ENCODE peak calls at places on chromosomes 11 and 22, in five cellular contexts. Z is A549, Y is K562, Q is H1, D is GM12878. F is an unnamed sample.

GRCh38 chr22:23240639-23241389 is 60.5 kb downstream of the BCR start:
- DNase-seq in Y (peak), Z (peak), Q (no peak), D (no peak), F (no peak)

GRCh38 chr11:11894486-11894885 is 52.7 kb downstream of the USP47 start:
- DNase-seq in Q (no peak), Y (no peak), D (no peak), Z (no peak), F (peak)

GRCh38 chr11:2208691-2209369 is 37.2 kb upstream of the TH start:
- DNase-seq in Z (no peak), Y (no peak), D (no peak), Q (no peak), F (no peak)

GRCh38 chr11:18172686-18173085 is at the start of gene MRGPRX4:
- DNase-seq in Q (no peak), D (no peak), Z (no peak), Y (no peak), F (no peak)

GRCh38 chr11:110565690-110566336 is 136.1 kb downstream of the FDX1 start:
- DNase-seq in Y (no peak), D (no peak), Q (no peak), Z (no peak), F (no peak)

GRCh38 chr11:2681408-2682145 is 18.2 kb downstream of the KCNQ1OT1 start:
- DNase-seq in Q (no peak), Y (no peak), D (no peak), Z (no peak), F (no peak)

GRCh38 chr22:27212617-27213177 is 555.3 kb downstream of the MIAT start:
- DNase-seq in Q (no peak), Y (no peak), Z (peak), D (no peak), F (peak)

GRCh38 chr11:85694385-85694980 is 8.5 kb upstream of the CCDC89 start:
- DNase-seq in Z (peak), D (no peak), Y (no peak), Q (no peak), F (peak)

GRCh38 chr11:88359529-88359928 is 22.0 kb upstream of the CTSC start:
- DNase-seq in Z (no peak), Q (no peak), Y (no peak), D (peak), F (no peak)

GRCh38 chr11:11535611-11536010 is 86.2 kb downstream of the GALNT18 start:
- DNase-seq in Z (no peak), D (no peak), Y (no peak), Q (no peak), F (no peak)

GRCh38 chr11:28517621-28518020 is 409.4 kb downstream of the METTL15 start:
- DNase-seq in Y (no peak), D (no peak), Q (no peak), Z (no peak), F (no peak)

GRCh38 chr11:19906126-19906525 is 193.5 kb downstream of the NAV2 start:
- DNase-seq in Q (no peak), D (no peak), Z (no peak), Y (peak), F (no peak)

GRCh38 chr11:43920598-43921419 is 21.6 kb upstream of the C11orf96 start:
- DNase-seq in Y (peak), Q (no peak), Z (peak), D (no peak), F (peak)

GRCh38 chr11:70034740-70035365 is 43.3 kb upstream of the ANO1 start:
- DNase-seq in D (no peak), Q (no peak), Z (no peak), Y (no peak), F (no peak)

GRCh38 chr22:43711681-43712080 is 100.4 kb downstream of the EFCAB6 start:
- DNase-seq in Y (no peak), D (no peak), Q (no peak), Z (no peak), F (no peak)

GRCh38 chr22:22916215-22916951 is 28.8 kb downstream of the IGLL5 start:
- DNase-seq in Y (peak), D (no peak), Z (no peak), Q (no peak), F (no peak)

GRCh38 chr11:73875840-73876239 is 806 bp downstream of the COA4 start:
- DNase-seq in Z (no peak), D (no peak), Y (no peak), Q (no peak), F (no peak)

GRCh38 chr11:118615282-118615979 is 8.0 kb downstream of the PHLDB1 start:
- DNase-seq in Q (peak), Y (no peak), Z (no peak), D (no peak), F (no peak)

GRCh38 chr11:112968988-112969714 is 7.9 kb downstream of the NCAM1 start:
- DNase-seq in D (no peak), Z (no peak), Q (no peak), Y (no peak), F (no peak)

GRCh38 chr11:556175-556699 is 4.3 kb downstream of the LMNTD2 start:
- DNase-seq in D (no peak), Z (no peak), Q (no peak), Y (no peak), F (no peak)

GRCh38 chr22:25806579-25806978 is 64.6 kb downstream of the MYO18B start:
- DNase-seq in Y (no peak), D (no peak), Z (no peak), Q (no peak), F (no peak)

GRCh38 chr11:94125408-94126120 is 3.1 kb upstream of the PANX1 start:
- DNase-seq in Q (no peak), D (no peak), Z (no peak), Y (no peak), F (no peak)

GRCh38 chr11:35927730-35928129 is 16.1 kb upstream of the LDLRAD3 start:
- DNase-seq in Z (peak), D (no peak), Y (no peak), Q (no peak), F (peak)

GRCh38 chr11:79481795-79482194 is 41.0 kb upstream of the TENM4 start:
- DNase-seq in Y (no peak), Z (no peak), D (peak), Q (no peak), F (no peak)

GRCh38 chr11:16293204-16293681 is 63.1 kb downstream of the SOX6 start:
- DNase-seq in Z (no peak), Y (no peak), Q (no peak), D (no peak), F (peak)

GRCh38 chr11:68468217-68468828 is 7.8 kb downstream of the PPP6R3 start:
- DNase-seq in Y (no peak), Z (no peak), Q (no peak), D (no peak), F (no peak)

GRCh38 chr22:39466228-39467006 is 9.6 kb downstream of the MGAT3 start:
- DNase-seq in Y (peak), D (no peak), Q (no peak), Z (no peak), F (no peak)

GRCh38 chr11:64536997-64537396 is 54.0 kb upstream of the SLC22A12 start:
- DNase-seq in Y (no peak), Z (no peak), D (no peak), Q (no peak), F (no peak)

GRCh38 chr11:132352497-132352896 is 982.1 kb downstream of the NTM start:
- DNase-seq in Z (no peak), Y (no peak), D (no peak), Q (no peak), F (no peak)

GRCh38 chr11:63840356-63841060 is 1.6 kb downstream of the MARK2 start:
- DNase-seq in D (no peak), Z (no peak), Y (no peak), Q (no peak), F (no peak)

GRCh38 chr22:25028841-25029141 is 76.3 kb downstream of the KIAA1671 start:
- DNase-seq in Q (no peak), Z (no peak), Y (no peak), D (no peak), F (no peak)

GRCh38 chr11:67646535-67647336 is 3.8 kb downstream of the ACY3 start:
- DNase-seq in Q (no peak), Z (no peak), Y (no peak), D (peak), F (no peak)

GRCh38 chr11:645536-645935 is 8.5 kb downstream of the DRD4 start:
- DNase-seq in Z (no peak), Q (no peak), D (no peak), Y (peak), F (no peak)

GRCh38 chr11:95904009-95904650 is 19.8 kb downstream of the MTMR2 start:
- DNase-seq in D (no peak), Q (no peak), Y (no peak), Z (no peak), F (no peak)

GRCh38 chr22:25564979-25565677 is 653 bp downstream of the GRK3 start:
- DNase-seq in Y (no peak), Z (peak), D (no peak), Q (peak), F (no peak)

GRCh38 chr11:1619449-1619848 is 2.5 kb downstream of the KRTAP5-4 start:
- DNase-seq in D (no peak), Q (no peak), Y (no peak), Z (no peak), F (peak)

GRCh38 chr11:63978551-63979235 is 4.3 kb downstream of the COX8A start:
- DNase-seq in Z (no peak), Q (no peak), Y (no peak), D (no peak), F (no peak)

GRCh38 chr22:37681556-37682049 is 4.5 kb upstream of the NOL12 start:
- DNase-seq in Y (peak), D (no peak), Z (no peak), Q (no peak), F (peak)

GRCh38 chr11:34345991-34346480 is 11.8 kb downstream of the ABTB2 start:
- DNase-seq in Y (no peak), D (no peak), Z (no peak), Q (no peak), F (peak)
- TF ChIP-seq RFX5 in Y (no peak), D (no peak), Z (no peak), Q (no peak), F (no peak)

DNA sequence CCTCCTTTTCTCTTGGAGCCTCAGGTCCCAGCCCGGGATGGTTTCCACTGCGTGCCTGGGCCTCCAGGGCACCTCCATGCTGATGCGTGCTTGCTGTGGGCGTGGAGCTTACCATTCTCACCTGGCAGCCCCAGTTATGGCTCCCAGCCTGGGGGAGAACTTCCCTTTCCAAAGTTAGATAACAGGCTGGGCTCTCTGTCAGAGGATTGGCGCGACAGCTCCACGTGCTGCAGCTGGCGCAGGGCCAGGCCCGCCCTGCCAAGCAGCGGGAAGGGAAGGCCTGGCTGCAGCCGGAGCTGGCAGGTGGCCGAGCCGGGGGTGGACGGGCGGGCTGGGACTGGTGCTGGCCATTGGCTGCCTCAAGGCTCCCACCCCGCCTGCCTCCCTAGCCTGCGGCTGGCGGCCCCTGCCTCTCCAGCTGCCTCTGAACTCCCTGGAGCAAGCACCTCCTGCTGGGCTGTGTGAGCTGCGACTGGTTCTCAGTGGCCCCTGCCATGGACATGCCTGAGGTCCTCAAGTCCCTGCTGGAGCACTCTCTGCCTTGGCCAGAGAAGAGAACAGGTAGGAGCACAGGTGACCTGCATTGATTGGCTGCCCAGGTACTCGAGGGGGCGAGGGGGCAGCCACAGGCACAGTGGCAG is 14.6 kb upstream of the TEF start:
- DNase-seq in Z (peak), Y (peak), D (no peak), Q (no peak), F (peak)
- TF ChIP-seq POLR2A in Z (no peak), Y (no peak), D (no peak), Q (no peak), F (no peak)

GRCh38 chr11:76763573-76764348 is 19.4 kb upstream of the TSKU start:
- DNase-seq in Q (no peak), Z (no peak), D (no peak), Y (no peak), F (peak)

GRCh38 chr11:76764941-76765340 is 18.2 kb upstream of the TSKU start:
- DNase-seq in Y (no peak), D (no peak), Q (no peak), Z (no peak), F (no peak)

GRCh38 chr11:76765863-76766350 is 17.2 kb upstream of the TSKU start:
- DNase-seq in D (no peak), Y (no peak), Q (no peak), Z (no peak), F (peak)

GRCh38 chr11:76761959-76762358 is 21.2 kb upstream of the TSKU start:
- DNase-seq in Q (no peak), Z (no peak), Y (no peak), D (no peak), F (no peak)

DNA sequence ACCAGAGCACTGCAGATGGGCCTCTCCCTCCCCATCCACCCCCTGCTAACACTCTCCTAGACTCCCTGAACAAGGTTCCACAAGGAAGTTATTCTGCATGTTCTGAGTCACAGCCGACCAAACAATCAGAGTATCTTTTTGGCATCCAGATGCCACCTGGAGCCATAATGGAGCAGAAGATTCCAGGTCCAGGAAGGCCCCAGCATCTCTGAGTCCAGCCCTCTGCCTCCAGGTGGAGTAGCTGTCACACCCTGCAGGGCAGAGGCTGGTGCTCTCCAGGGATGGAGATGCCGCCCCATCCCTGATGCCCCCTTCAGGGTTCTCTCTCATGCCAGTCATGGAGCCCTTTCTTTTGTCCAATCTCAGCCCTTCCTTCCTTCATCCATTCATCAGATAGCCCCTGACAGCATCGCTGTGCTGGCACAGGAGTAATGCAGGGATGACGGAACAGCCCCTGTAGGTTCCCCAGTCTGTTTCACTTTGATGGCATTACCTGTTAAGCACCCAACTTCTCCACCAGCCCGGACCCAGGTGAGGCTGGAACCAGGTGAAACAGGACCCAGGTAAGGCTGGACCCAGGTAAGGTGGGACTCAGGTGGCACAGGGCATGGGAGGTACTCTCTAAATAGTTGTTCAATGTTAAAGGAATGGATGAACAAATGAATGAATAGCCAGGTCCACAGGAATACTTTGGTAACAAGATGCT is 20.1 kb upstream of the TSKU start:
- DNase-seq in Q (no peak), Z (no peak), Y (no peak), D (no peak), F (no peak)
- TF ChIP-seq RFX5 in Q (no peak), Z (no peak), Y (no peak), D (no peak), F (no peak)

GRCh38 chr22:20918663-20919220 is 1.5 kb downstream of the CRKL start:
- DNase-seq in Q (no peak), Y (peak), Z (peak), D (no peak), F (no peak)

GRCh38 chr22:20920881-20921203 is 3.6 kb downstream of the CRKL start:
- DNase-seq in Y (no peak), Q (no peak), D (no peak), Z (no peak), F (no peak)

GRCh38 chr22:20912494-20912893 is 4.7 kb upstream of the CRKL start:
- DNase-seq in Q (no peak), D (no peak), Y (no peak), Z (no peak), F (no peak)

GRCh38 chr22:20919718-20920117 is 2.5 kb downstream of the CRKL start:
- DNase-seq in Z (no peak), Y (no peak), D (no peak), Q (no peak), F (no peak)

GRCh38 chr22:20916916-20917810 is at the start of gene CRKL:
- DNase-seq in Z (peak), Y (peak), Q (peak), D (peak), F (peak)
- TF ChIP-seq POLR2A in Z (peak), Y (no peak), Q (peak), D (peak), F (no peak)

GRCh38 chr11:126561327-126561893 is 205.9 kb downstream of the ST3GAL4 start:
- DNase-seq in D (no peak), Y (peak), Z (no peak), Q (peak), F (peak)
- TF ChIP-seq RFX5 in D (no peak), Y (no peak), Z (no peak), Q (no peak), F (no peak)

GRCh38 chr11:104164028-104164520 is at the start of gene PDGFD:
- DNase-seq in Q (peak), D (no peak), Z (peak), Y (no peak), F (peak)
- TF ChIP-seq POLR2A in Q (peak), D (no peak), Z (peak), Y (no peak), F (no peak)

GRCh38 chr11:45920531-45921477 is 1.7 kb upstream of the LARGE2 start:
- DNase-seq in D (no peak), Z (no peak), Q (no peak), Y (no peak), F (no peak)

GRCh38 chr11:45924927-45925326 is 2.5 kb downstream of the LARGE2 start:
- DNase-seq in Q (no peak), Z (no peak), Y (no peak), D (no peak), F (no peak)

GRCh38 chr11:45924036-45924915 is 1.8 kb downstream of the LARGE2 start:
- DNase-seq in Z (no peak), Q (no peak), D (no peak), Y (no peak), F (no peak)

GRCh38 chr11:45921561-45922424 is 663 bp upstream of the LARGE2 start:
- DNase-seq in D (no peak), Y (no peak), Z (no peak), Q (peak), F (no peak)

GRCh38 chr11:45922425-45923082 is at the start of gene LARGE2:
- DNase-seq in D (no peak), Q (no peak), Z (peak), Y (peak), F (no peak)
- TF ChIP-seq RFX5 in D (no peak), Q (no peak), Z (no peak), Y (no peak), F (no peak)

GRCh38 chr11:13963949-13964770 is 1.6 kb downstream of the SPON1 start:
- DNase-seq in Q (no peak), Y (no peak), D (no peak), Z (no peak), F (no peak)
- TF ChIP-seq POLR2A in Q (no peak), Y (no peak), D (no peak), Z (no peak), F (no peak)

GRCh38 chr11:65903068-65903481 is 2.9 kb upstream of the FOSL1 start:
- DNase-seq in Y (peak), D (no peak), Q (no peak), Z (peak), F (peak)
- TF ChIP-seq RFX5 in Y (no peak), D (no peak), Q (no peak), Z (no peak), F (no peak)

GRCh38 chr11:121672630-121673487 is 220.1 kb upstream of the SORL1-AS1 start:
- DNase-seq in D (no peak), Y (no peak), Z (no peak), Q (no peak), F (no peak)
- TF ChIP-seq POLR2A in D (no peak), Y (no peak), Z (no peak), Q (no peak), F (no peak)

F was measured in IMR-90.